ENCODE peak calls at places on chromosome 4, in eight cellular contexts. One of them, this sample, is unnamed.

GRCh38 chr4:102606846-102607440 is 105.8 kb downstream of the NFKB1 start:
- DNase-seq in activated CD4-positive, alpha-beta T cell treated with anti-CD3 and anti-CD28 coated beads, Interleukin-2, amount 50 U/mL, for 48 hours: no peak
- DNase-seq in stimulated activated CD8-positive, alpha-beta memory T cell treated with anti-CD3 and anti-CD28 coated beads, Interleukin-4, amount 100 ng/mL, for 1 hour: no peak
- DNase-seq in kidney tubule cell: no peak
- DNase-seq in H7: no peak
- DNase-seq in NCI-H2081: no peak
- DNase-seq in pulmonary artery endothelial cell: no peak
- DNase-seq in NCI-H1105: no peak
- DNase-seq in this sample: no peak

GRCh38 chr4:145735330-145735638 is 55.3 kb downstream of the C4orf51 start:
- DNase-seq in activated CD4-positive, alpha-beta T cell treated with anti-CD3 and anti-CD28 coated beads, Interleukin-2, amount 50 U/mL, for 48 hours: no peak
- DNase-seq in stimulated activated CD8-positive, alpha-beta memory T cell treated with anti-CD3 and anti-CD28 coated beads, Interleukin-4, amount 100 ng/mL, for 1 hour: no peak
- DNase-seq in kidney tubule cell: peak; percentile 99
- DNase-seq in H7: no peak
- DNase-seq in NCI-H2081: no peak
- DNase-seq in pulmonary artery endothelial cell: peak; percentile 54
- DNase-seq in NCI-H1105: no peak
- DNase-seq in this sample: no peak

GRCh38 chr4:168623011-168623410 is 126.2 kb downstream of the PALLD start:
- DNase-seq in activated CD4-positive, alpha-beta T cell treated with anti-CD3 and anti-CD28 coated beads, Interleukin-2, amount 50 U/mL, for 48 hours: no peak
- DNase-seq in stimulated activated CD8-positive, alpha-beta memory T cell treated with anti-CD3 and anti-CD28 coated beads, Interleukin-4, amount 100 ng/mL, for 1 hour: no peak
- DNase-seq in kidney tubule cell: no peak
- DNase-seq in H7: no peak
- DNase-seq in NCI-H2081: no peak
- DNase-seq in pulmonary artery endothelial cell: no peak
- DNase-seq in NCI-H1105: no peak
- DNase-seq in this sample: no peak

GRCh38 chr4:139556071-139556734 is at the start of gene SETD7:
- DNase-seq in activated CD4-positive, alpha-beta T cell treated with anti-CD3 and anti-CD28 coated beads, Interleukin-2, amount 50 U/mL, for 48 hours: peak; percentile 71
- DNase-seq in stimulated activated CD8-positive, alpha-beta memory T cell treated with anti-CD3 and anti-CD28 coated beads, Interleukin-4, amount 100 ng/mL, for 1 hour: no peak
- DNase-seq in kidney tubule cell: peak; percentile 86
- DNase-seq in H7: peak; percentile 90
- DNase-seq in NCI-H2081: peak; percentile 62
- DNase-seq in pulmonary artery endothelial cell: peak; percentile 66
- DNase-seq in NCI-H1105: peak; percentile 34
- DNase-seq in this sample: peak; percentile 31

GRCh38 chr4:188822698-188823097 is 683.5 kb downstream of the TRIML1 start:
- DNase-seq in activated CD4-positive, alpha-beta T cell treated with anti-CD3 and anti-CD28 coated beads, Interleukin-2, amount 50 U/mL, for 48 hours: no peak
- DNase-seq in stimulated activated CD8-positive, alpha-beta memory T cell treated with anti-CD3 and anti-CD28 coated beads, Interleukin-4, amount 100 ng/mL, for 1 hour: no peak
- DNase-seq in kidney tubule cell: peak; percentile 76
- DNase-seq in H7: peak; percentile 41
- DNase-seq in NCI-H2081: no peak
- DNase-seq in pulmonary artery endothelial cell: no peak
- DNase-seq in NCI-H1105: no peak
- DNase-seq in this sample: no peak

GRCh38 chr4:148415500-148415899 is 26.7 kb downstream of the NR3C2 start:
- DNase-seq in activated CD4-positive, alpha-beta T cell treated with anti-CD3 and anti-CD28 coated beads, Interleukin-2, amount 50 U/mL, for 48 hours: no peak
- DNase-seq in stimulated activated CD8-positive, alpha-beta memory T cell treated with anti-CD3 and anti-CD28 coated beads, Interleukin-4, amount 100 ng/mL, for 1 hour: no peak
- DNase-seq in kidney tubule cell: peak; percentile 9
- DNase-seq in H7: no peak
- DNase-seq in NCI-H2081: no peak
- DNase-seq in pulmonary artery endothelial cell: no peak
- DNase-seq in NCI-H1105: no peak
- DNase-seq in this sample: no peak

GRCh38 chr4:76155979-76156378 is 7.8 kb upstream of the NUP54 start:
- DNase-seq in activated CD4-positive, alpha-beta T cell treated with anti-CD3 and anti-CD28 coated beads, Interleukin-2, amount 50 U/mL, for 48 hours: no peak
- DNase-seq in stimulated activated CD8-positive, alpha-beta memory T cell treated with anti-CD3 and anti-CD28 coated beads, Interleukin-4, amount 100 ng/mL, for 1 hour: no peak
- DNase-seq in kidney tubule cell: peak; percentile 30
- DNase-seq in H7: no peak
- DNase-seq in NCI-H2081: no peak
- DNase-seq in pulmonary artery endothelial cell: no peak
- DNase-seq in NCI-H1105: no peak
- DNase-seq in this sample: no peak

GRCh38 chr4:15659768-15660394 is 4.7 kb upstream of the FBXL5 start:
- DNase-seq in activated CD4-positive, alpha-beta T cell treated with anti-CD3 and anti-CD28 coated beads, Interleukin-2, amount 50 U/mL, for 48 hours: no peak
- DNase-seq in stimulated activated CD8-positive, alpha-beta memory T cell treated with anti-CD3 and anti-CD28 coated beads, Interleukin-4, amount 100 ng/mL, for 1 hour: no peak
- DNase-seq in kidney tubule cell: no peak
- DNase-seq in H7: no peak
- DNase-seq in NCI-H2081: no peak
- DNase-seq in pulmonary artery endothelial cell: no peak
- DNase-seq in NCI-H1105: no peak
- DNase-seq in this sample: no peak

GRCh38 chr4:159027535-159027934 is 75.3 kb upstream of the RAPGEF2 start:
- DNase-seq in activated CD4-positive, alpha-beta T cell treated with anti-CD3 and anti-CD28 coated beads, Interleukin-2, amount 50 U/mL, for 48 hours: no peak
- DNase-seq in stimulated activated CD8-positive, alpha-beta memory T cell treated with anti-CD3 and anti-CD28 coated beads, Interleukin-4, amount 100 ng/mL, for 1 hour: no peak
- DNase-seq in kidney tubule cell: peak; percentile 14
- DNase-seq in H7: no peak
- DNase-seq in NCI-H2081: no peak
- DNase-seq in pulmonary artery endothelial cell: no peak
- DNase-seq in NCI-H1105: no peak
- DNase-seq in this sample: no peak

GRCh38 chr4:2327579-2327978 is 65.7 kb upstream of the MXD4 start:
- DNase-seq in activated CD4-positive, alpha-beta T cell treated with anti-CD3 and anti-CD28 coated beads, Interleukin-2, amount 50 U/mL, for 48 hours: no peak
- DNase-seq in stimulated activated CD8-positive, alpha-beta memory T cell treated with anti-CD3 and anti-CD28 coated beads, Interleukin-4, amount 100 ng/mL, for 1 hour: no peak
- DNase-seq in kidney tubule cell: no peak
- DNase-seq in H7: no peak
- DNase-seq in NCI-H2081: no peak
- DNase-seq in pulmonary artery endothelial cell: no peak
- DNase-seq in NCI-H1105: no peak
- DNase-seq in this sample: no peak

GRCh38 chr4:170083546-170083945 is 6.2 kb downstream of the AADAT start:
- DNase-seq in activated CD4-positive, alpha-beta T cell treated with anti-CD3 and anti-CD28 coated beads, Interleukin-2, amount 50 U/mL, for 48 hours: no peak
- DNase-seq in stimulated activated CD8-positive, alpha-beta memory T cell treated with anti-CD3 and anti-CD28 coated beads, Interleukin-4, amount 100 ng/mL, for 1 hour: no peak
- DNase-seq in kidney tubule cell: no peak
- DNase-seq in H7: no peak
- DNase-seq in NCI-H2081: no peak
- DNase-seq in pulmonary artery endothelial cell: no peak
- DNase-seq in NCI-H1105: no peak
- DNase-seq in this sample: no peak

GRCh38 chr4:1819816-1820215 is 26.7 kb downstream of the FGFR3 start:
- DNase-seq in activated CD4-positive, alpha-beta T cell treated with anti-CD3 and anti-CD28 coated beads, Interleukin-2, amount 50 U/mL, for 48 hours: no peak
- DNase-seq in stimulated activated CD8-positive, alpha-beta memory T cell treated with anti-CD3 and anti-CD28 coated beads, Interleukin-4, amount 100 ng/mL, for 1 hour: no peak
- DNase-seq in kidney tubule cell: no peak
- DNase-seq in H7: no peak
- DNase-seq in NCI-H2081: no peak
- DNase-seq in pulmonary artery endothelial cell: no peak
- DNase-seq in NCI-H1105: no peak
- DNase-seq in this sample: no peak

GRCh38 chr4:125191252-125191651 is 123.5 kb upstream of the FAT4 start:
- DNase-seq in activated CD4-positive, alpha-beta T cell treated with anti-CD3 and anti-CD28 coated beads, Interleukin-2, amount 50 U/mL, for 48 hours: no peak
- DNase-seq in stimulated activated CD8-positive, alpha-beta memory T cell treated with anti-CD3 and anti-CD28 coated beads, Interleukin-4, amount 100 ng/mL, for 1 hour: no peak
- DNase-seq in kidney tubule cell: no peak
- DNase-seq in H7: no peak
- DNase-seq in NCI-H2081: no peak
- DNase-seq in pulmonary artery endothelial cell: no peak
- DNase-seq in NCI-H1105: no peak
- DNase-seq in this sample: no peak

GRCh38 chr4:153344131-153345010 is at the start of gene MND1:
- DNase-seq in activated CD4-positive, alpha-beta T cell treated with anti-CD3 and anti-CD28 coated beads, Interleukin-2, amount 50 U/mL, for 48 hours: peak; percentile 94
- DNase-seq in stimulated activated CD8-positive, alpha-beta memory T cell treated with anti-CD3 and anti-CD28 coated beads, Interleukin-4, amount 100 ng/mL, for 1 hour: peak; percentile 84
- DNase-seq in kidney tubule cell: peak; percentile 84
- DNase-seq in H7: peak; percentile 96
- DNase-seq in NCI-H2081: peak; percentile 76
- DNase-seq in pulmonary artery endothelial cell: no peak
- DNase-seq in NCI-H1105: peak; percentile 72
- DNase-seq in this sample: peak; percentile 75

GRCh38 chr4:17027495-17027894 is 129.1 kb upstream of the LDB2 start:
- DNase-seq in activated CD4-positive, alpha-beta T cell treated with anti-CD3 and anti-CD28 coated beads, Interleukin-2, amount 50 U/mL, for 48 hours: no peak
- DNase-seq in stimulated activated CD8-positive, alpha-beta memory T cell treated with anti-CD3 and anti-CD28 coated beads, Interleukin-4, amount 100 ng/mL, for 1 hour: no peak
- DNase-seq in kidney tubule cell: peak; percentile 88
- DNase-seq in H7: no peak
- DNase-seq in NCI-H2081: no peak
- DNase-seq in pulmonary artery endothelial cell: peak; percentile 80
- DNase-seq in NCI-H1105: no peak
- DNase-seq in this sample: no peak